ENCODE peak calls at places on chromosomes 13 and 19, in nine cellular contexts. T is lower leg skin; E is activated B cell treated with CpG ODN at 0.5 μM for 24 hours; G is hepatocyte; S is heart left ventricle; L is HepG2; H is right atrium auricular region; P is heart right ventricle; W is CD4-positive, alpha-beta T cell. C is an unnamed sample.
A peak's percentile ranks its signal among the peaks of the same experiment; 100 is the strongest.

GRCh38 chr19:41353466-41354342 is at the start of gene TGFB1:
- DNase-seq in T (peak; percentile 82), E (peak; percentile 92), G (peak; percentile 92), S (peak; percentile 97), L (peak; percentile 70), H (peak; percentile 88), P (peak; percentile 91), W (peak; percentile 96), C (peak; percentile 98)

GRCh38 chr13:95463516-95463915 is 89.0 kb upstream of the CLDN10 start:
- DNase-seq in T (no peak), E (no peak), G (no peak), S (no peak), L (no peak), H (no peak), P (no peak), W (no peak), C (no peak)

GRCh38 chr13:27036236-27036981 is 135.2 kb downstream of the USP12 start:
- DNase-seq in T (no peak), E (no peak), G (no peak), S (no peak), L (no peak), H (no peak), P (no peak), W (no peak), C (no peak)

GRCh38 chr19:18415177-18415867 is 3.9 kb upstream of the SSBP4 start:
- DNase-seq in T (peak; percentile 53), E (no peak), G (peak; percentile 70), S (peak; percentile 84), L (no peak), H (peak; percentile 86), P (peak; percentile 77), W (no peak), C (no peak)

GRCh38 chr13:76790519-76791289 is 95.5 kb downstream of the KCTD12 start:
- DNase-seq in T (no peak), E (no peak), G (no peak), S (no peak), L (no peak), H (no peak), P (no peak), W (no peak), C (no peak)

GRCh38 chr19:34381399-34382251 is 16.6 kb downstream of the GPI start:
- DNase-seq in T (no peak), E (no peak), G (no peak), S (no peak), L (no peak), H (no peak), P (no peak), W (no peak), C (no peak)

GRCh38 chr19:14497347-14497921 is 1.5 kb upstream of the GIPC1 start:
- DNase-seq in T (no peak), E (no peak), G (no peak), S (no peak), L (peak; percentile 74), H (peak; percentile 68), P (peak; percentile 22), W (no peak), C (peak; percentile 21)

GRCh38 chr19:42519108-42519507 is 9.2 kb downstream of the CEACAM1 start:
- DNase-seq in T (no peak), E (no peak), G (no peak), S (no peak), L (no peak), H (no peak), P (no peak), W (no peak), C (no peak)

GRCh38 chr19:954672-955494 is 29.0 kb downstream of the ARID3A start:
- DNase-seq in T (no peak), E (no peak), G (peak; percentile 66), S (no peak), L (no peak), H (no peak), P (no peak), W (no peak), C (peak; percentile 90)

GRCh38 chr19:55670280-55671053 is 4.6 kb upstream of the EPN1 start:
- DNase-seq in T (no peak), E (no peak), G (no peak), S (no peak), L (no peak), H (peak; percentile 68), P (no peak), W (no peak), C (no peak)

GRCh38 chr19:33291623-33292534 is 10.5 kb downstream of the CEBPA start:
- DNase-seq in T (no peak), E (no peak), G (peak; percentile 72), S (peak; percentile 17), L (no peak), H (no peak), P (no peak), W (no peak), C (no peak)

GRCh38 chr13:79646880-79647279 is 165.9 kb downstream of the NDFIP2 start:
- DNase-seq in T (no peak), E (no peak), G (no peak), S (no peak), L (no peak), H (no peak), P (no peak), W (no peak), C (no peak)

GRCh38 chr13:43487459-43487858 is 299.3 kb downstream of the ENOX1 start:
- DNase-seq in T (no peak), E (no peak), G (no peak), S (no peak), L (no peak), H (no peak), P (no peak), W (no peak), C (no peak)
- TF ChIP-seq CTCF in T (no peak), E (no peak), G (no peak), S (no peak), L (no peak), H (no peak), P (no peak), W (no peak), C (no peak)

DNA sequence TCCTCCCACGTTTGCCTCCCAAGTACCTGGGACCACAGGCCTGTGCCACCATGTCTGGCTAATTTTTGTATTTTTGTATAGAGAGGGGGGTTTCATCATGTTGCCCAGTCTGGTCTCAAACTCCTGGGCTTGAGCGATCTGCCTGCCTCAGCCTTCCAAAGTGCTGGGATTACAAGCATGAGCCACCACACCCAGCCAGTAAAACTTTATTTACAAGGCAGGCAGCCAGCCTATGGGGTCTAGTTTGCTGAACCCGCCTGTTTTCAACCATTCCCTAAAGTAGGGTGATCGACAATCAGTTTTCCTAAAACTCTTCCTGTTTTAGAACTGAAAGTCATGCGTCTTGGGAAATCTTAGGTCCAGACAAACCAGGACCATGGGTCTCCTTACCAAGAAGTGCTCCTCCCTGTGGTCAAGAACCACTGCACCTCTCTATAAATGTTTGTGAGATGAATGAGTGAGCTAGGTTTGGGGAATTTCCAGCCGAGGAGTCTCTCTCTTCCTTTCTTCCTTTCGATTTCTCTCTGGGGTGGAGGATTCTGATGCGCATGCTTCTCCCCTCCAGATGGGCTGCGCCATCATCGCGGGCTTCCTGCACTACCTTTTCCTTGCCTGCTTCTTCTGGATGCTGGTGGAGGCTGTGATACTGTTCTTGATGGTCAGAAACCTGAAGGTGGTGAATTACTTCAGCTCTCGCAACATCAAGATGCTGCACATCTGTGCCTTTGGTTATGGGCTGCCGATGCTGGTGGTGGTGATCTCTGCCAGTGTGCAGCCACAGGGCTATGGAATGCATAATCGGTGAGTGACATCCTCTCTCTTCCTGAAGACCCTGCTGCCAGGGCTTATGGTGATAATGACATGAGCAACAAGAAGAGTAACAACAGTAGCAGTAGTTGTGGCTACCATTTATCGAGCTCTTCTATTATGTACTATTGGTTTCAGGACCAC is 38.7 kb downstream of the ADGRE1 start:
- DNase-seq in T (no peak), E (no peak), G (no peak), S (no peak), L (no peak), H (no peak), P (no peak), W (peak; percentile 13), C (peak; percentile 51)
- TF ChIP-seq CTCF in T (no peak), E (no peak), G (no peak), S (no peak), L (no peak), H (no peak), P (no peak), W (no peak), C (peak; percentile 27)

DNA sequence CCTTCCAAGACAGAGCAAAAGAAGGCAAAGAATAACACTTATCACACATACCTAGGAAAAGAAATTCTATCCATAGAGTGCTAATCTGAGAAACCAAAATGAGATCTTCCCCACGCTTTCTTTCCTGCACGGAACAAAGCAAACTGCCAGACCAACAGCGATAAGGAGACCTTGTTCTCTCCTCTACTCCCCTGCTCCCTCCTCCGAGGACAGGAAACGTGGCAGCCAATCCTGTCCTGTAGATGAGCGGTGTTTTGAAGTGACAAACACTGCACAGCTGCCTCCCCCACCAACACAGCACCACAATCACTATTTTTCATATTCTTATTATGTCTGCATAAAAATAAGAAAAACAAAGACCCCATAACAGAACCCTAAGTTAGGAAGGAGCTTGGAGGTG is 113.9 kb upstream of the IRS2 start:
- DNase-seq in T (no peak), E (no peak), G (no peak), S (no peak), L (no peak), H (no peak), P (no peak), W (no peak), C (no peak)
- TF ChIP-seq CTCF in T (no peak), E (no peak), G (no peak), S (no peak), L (no peak), H (no peak), P (no peak), W (no peak), C (no peak)

GRCh38 chr13:111966969-111967368 is 100.0 kb upstream of the SOX1 start:
- DNase-seq in T (no peak), E (no peak), G (no peak), S (no peak), L (no peak), H (no peak), P (no peak), W (no peak), C (no peak)
- TF ChIP-seq CTCF in T (no peak), E (no peak), G (no peak), S (no peak), L (no peak), H (no peak), P (no peak), W (no peak), C (no peak)

GRCh38 chr19:46784262-46785053 is 3.9 kb downstream of the SLC1A5 start:
- DNase-seq in T (peak; percentile 71), E (peak; percentile 35), G (peak; percentile 84), S (peak; percentile 78), L (peak; percentile 80), H (peak; percentile 81), P (peak; percentile 43), W (no peak), C (peak; percentile 84)
- TF ChIP-seq CTCF in T (no peak), E (no peak), G (peak; percentile 35), S (no peak), L (peak; percentile 62), H (peak; percentile 12), P (peak; percentile 17), W (peak; percentile 24), C (peak; percentile 23)

GRCh38 chr13:78317030-78317429 is 286.3 kb downstream of the POU4F1 start:
- DNase-seq in T (no peak), E (no peak), G (peak; percentile 10), S (no peak), L (no peak), H (no peak), P (no peak), W (no peak), C (no peak)
- TF ChIP-seq CTCF in T (no peak), E (no peak), G (peak; percentile 54), S (peak; percentile 14), L (peak; percentile 36), H (peak; percentile 59), P (peak; percentile 33), W (no peak), C (peak; percentile 12)

C was measured in GM13976.